ENCODE peak calls at places on chromosomes 1 and 21, in four cellular contexts. N is HepG2, G is HEK293T, A is GM12878. L is an unnamed sample.

GRCh38 chr1:207831517-207832327 is 79.2 kb downstream of the CD34 start:
- DNase-seq in G (no peak), A (peak; percentile 94), N (no peak), L (no peak)

GRCh38 chr1:154935749-154936415 is 637 bp downstream of the PMVK start:
- DNase-seq in A (no peak), G (no peak), N (no peak), L (no peak)

GRCh38 chr1:156241926-156242325 is at the start of gene BGLAP:
- DNase-seq in A (no peak), N (no peak), G (no peak), L (no peak)

GRCh38 chr21:43916691-43917514 is 51.9 kb downstream of the AGPAT3 start:
- DNase-seq in G (no peak), A (peak; percentile 71), N (no peak), L (peak; percentile 75)

GRCh38 chr1:10795305-10796021 is 983 bp downstream of the CASZ1 start:
- DNase-seq in N (no peak), G (no peak), A (no peak), L (no peak)

GRCh38 chr1:55816456-55816794 is 601.3 kb upstream of the USP24 start:
- DNase-seq in G (no peak), A (peak; percentile 15), N (no peak), L (no peak)

GRCh38 chr1:108107658-108108057 is 92.5 kb downstream of the SLC25A24 start:
- DNase-seq in A (no peak), N (no peak), G (no peak), L (no peak)

GRCh38 chr1:65068202-65069011 is 79.6 kb upstream of the AK4 start:
- DNase-seq in A (no peak), N (no peak), G (no peak), L (peak; percentile 41)

GRCh38 chr21:35398366-35398982 is 349.4 kb upstream of the RUNX1 start:
- DNase-seq in A (no peak), N (no peak), G (no peak), L (no peak)

GRCh38 chr1:203592156-203592555 is 34.5 kb upstream of the ATP2B4 start:
- DNase-seq in N (peak; percentile 15), A (no peak), G (peak; percentile 44), L (no peak)

GRCh38 chr1:222919478-222919865 is 104.6 kb downstream of the DISP1 start:
- DNase-seq in A (no peak), N (no peak), G (no peak), L (no peak)

GRCh38 chr21:25970254-25970930 is 200.2 kb downstream of the APP start:
- DNase-seq in N (no peak), G (no peak), A (no peak), L (no peak)

GRCh38 chr1:154474802-154475201 is 27.2 kb upstream of the TDRD10 start:
- DNase-seq in N (peak; percentile 51), G (no peak), A (no peak), L (no peak)

GRCh38 chr1:97849350-97850339 is 71.2 kb downstream of the DPYD start:
- DNase-seq in N (no peak), A (no peak), G (peak; percentile 8), L (no peak)

GRCh38 chr1:22670352-22670964 is 17.4 kb downstream of the C1QB start:
- DNase-seq in N (no peak), A (no peak), G (no peak), L (no peak)

GRCh38 chr1:150322310-150322709 is 977 bp downstream of the PRPF3 start:
- DNase-seq in G (no peak), A (no peak), N (peak; percentile 23), L (no peak)

GRCh38 chr1:199243423-199244061 is 604.7 kb downstream of the PTPRC start:
- DNase-seq in N (peak; percentile 1), G (peak; percentile 80), A (peak; percentile 67), L (no peak)

GRCh38 chr1:96522927-96523326 is 198.7 kb upstream of the PTBP2 start:
- DNase-seq in N (no peak), A (no peak), G (no peak), L (no peak)

GRCh38 chr1:197342044-197342565 is 74.1 kb downstream of the CRB1 start:
- DNase-seq in N (no peak), G (no peak), A (no peak), L (no peak)

GRCh38 chr1:218664385-218665170 is 319.4 kb downstream of the TGFB2 start:
- DNase-seq in G (no peak), A (no peak), N (no peak), L (no peak)

GRCh38 chr1:196873385-196873784 is 14.5 kb upstream of the CFHR4 start:
- DNase-seq in G (no peak), A (no peak), N (no peak), L (no peak)

GRCh38 chr1:179083031-179083345 is 1.1 kb downstream of the TOR3A start:
- DNase-seq in N (no peak), G (no peak), A (no peak), L (no peak)

GRCh38 chr1:32801096-32801713 is 16.0 kb downstream of the YARS1 start:
- DNase-seq in A (no peak), N (no peak), G (no peak), L (no peak)

GRCh38 chr1:6245869-6246496 is 2.0 kb downstream of the HES3 start:
- DNase-seq in G (peak; percentile 71), N (no peak), A (no peak), L (peak; percentile 81)

GRCh38 chr1:41038110-41038509 is 16.6 kb upstream of the SLFNL1 start:
- DNase-seq in G (no peak), A (no peak), N (no peak), L (no peak)

GRCh38 chr1:235642943-235643371 is 6.6 kb downstream of the GNG4 start:
- DNase-seq in N (no peak), G (no peak), A (no peak), L (no peak)

GRCh38 chr1:8431028-8431427 is 113.1 kb downstream of the SLC45A1 start:
- DNase-seq in A (no peak), N (no peak), G (no peak), L (no peak)

GRCh38 chr1:15296602-15297321 is 49.7 kb downstream of the FHAD1 start:
- DNase-seq in N (no peak), A (no peak), G (no peak), L (no peak)

GRCh38 chr1:3050603-3051002 is 18.4 kb upstream of the PRDM16 start:
- DNase-seq in N (no peak), A (no peak), G (no peak), L (no peak)

GRCh38 chr1:201108614-201109013 is 3.6 kb downstream of the CACNA1S start:
- DNase-seq in A (no peak), N (no peak), G (no peak), L (no peak)

GRCh38 chr1:84862810-84863251 is 30.2 kb downstream of the LPAR3 start:
- DNase-seq in A (peak; percentile 80), N (no peak), G (no peak), L (no peak)

GRCh38 chr1:204975568-204976235 is 67.3 kb upstream of the CNTN2 start:
- DNase-seq in G (peak; percentile 86), A (no peak), N (peak; percentile 21), L (peak; percentile 86)

GRCh38 chr21:32826317-32827167 is 55.0 kb upstream of the PAXBP1 start:
- DNase-seq in G (peak; percentile 66), N (peak; percentile 54), A (peak; percentile 13), L (peak; percentile 73)

GRCh38 chr21:40388046-40388445 is 458.9 kb downstream of the DSCAM start:
- DNase-seq in N (no peak), G (no peak), A (no peak), L (no peak)

GRCh38 chr21:16976132-16976666 is 536.6 kb upstream of the CXADR start:
- DNase-seq in A (no peak), N (no peak), G (no peak), L (no peak)

GRCh38 chr21:34889537-34890257 is 159.4 kb downstream of the RUNX1 start:
- DNase-seq in N (peak; percentile 50), A (no peak), G (peak; percentile 81), L (peak; percentile 88)

GRCh38 chr1:228276901-228277490 is 69.2 kb downstream of the OBSCN start:
- DNase-seq in A (no peak), G (no peak), N (no peak), L (no peak)

GRCh38 chr1:157163273-157164127 is 25.3 kb upstream of the ETV3 start:
- DNase-seq in N (peak; percentile 38), A (no peak), G (peak; percentile 88), L (peak; percentile 76)

GRCh38 chr1:28241633-28242241 is 5.8 kb downstream of the ATP5IF1 start:
- DNase-seq in A (no peak), N (no peak), G (no peak), L (no peak)
- TF ChIP-seq TARDBP in A (no peak), N (no peak), G (no peak), L (no peak)

GRCh38 chr21:36985761-36986594 is 19.5 kb upstream of the HLCS start:
- DNase-seq in N (no peak), A (no peak), G (no peak), L (no peak)
- TF ChIP-seq TARDBP in N (no peak), A (no peak), G (no peak), L (no peak)

DNA sequence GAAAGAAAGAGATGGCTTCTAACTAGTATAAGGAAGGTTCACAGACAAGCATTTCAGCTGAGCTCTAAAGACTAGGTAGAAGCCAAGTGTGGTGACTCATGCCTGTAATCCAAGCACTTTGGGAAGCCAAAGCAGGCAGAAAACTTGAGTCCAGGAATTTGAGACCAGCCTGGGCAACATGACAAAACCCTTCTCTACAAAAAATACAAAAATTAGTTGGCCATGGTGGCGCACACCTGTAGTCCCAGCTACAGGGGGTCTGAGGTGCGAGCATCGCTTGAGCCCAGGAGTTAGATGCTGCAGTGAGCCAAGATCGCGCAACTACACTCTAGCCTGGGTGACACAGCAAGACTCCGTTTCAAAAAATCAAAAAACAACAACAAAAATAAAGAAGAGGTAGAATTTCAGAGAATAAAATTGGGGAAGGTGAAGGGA is 27.8 kb downstream of the FBXO42 start:
- DNase-seq in N (no peak), A (no peak), G (no peak), L (no peak)
- TF ChIP-seq TARDBP in N (no peak), A (no peak), G (no peak), L (no peak)

GRCh38 chr1:116375165-116375883 is 2.3 kb downstream of the ATP1A1 start:
- DNase-seq in A (no peak), N (peak; percentile 25), G (no peak), L (no peak)

GRCh38 chr1:116375884-116376733 is 3.1 kb downstream of the ATP1A1 start:
- DNase-seq in G (peak; percentile 25), N (peak; percentile 68), A (no peak), L (no peak)

GRCh38 chr1:116372651-116373444 is at the start of gene ATP1A1:
- DNase-seq in N (peak; percentile 85), G (peak; percentile 98), A (peak; percentile 70), L (peak; percentile 97)

GRCh38 chr1:116373451-116374339 is 651 bp downstream of the ATP1A1 start:
- DNase-seq in G (peak; percentile 48), N (no peak), A (no peak), L (peak; percentile 77)

GRCh38 chr1:116374340-116375164 is 1.5 kb downstream of the ATP1A1 start:
- DNase-seq in A (no peak), G (no peak), N (peak; percentile 35), L (peak; percentile 34)
- TF ChIP-seq TARDBP in A (no peak), G (no peak), N (no peak), L (no peak)